ENCODE peak calls at places on chromosomes 7 and 10, in five cellular contexts. J is lower lobe of right lung, G is skeletal muscle cell, V is pancreas, Y is mammary epithelial cell. N is an unnamed sample.

GRCh38 chr10:92755725-92756124 is 66.0 kb downstream of the HHEX start:
- DNase-seq in J (no peak), G (no peak), V (no peak), Y (no peak), N (no peak)

GRCh38 chr10:110010076-110011069 is 2.6 kb downstream of the ADD3 start:
- DNase-seq in J (no peak), G (no peak), V (no peak), Y (no peak), N (no peak)

GRCh38 chr10:69239106-69239505 is 19.0 kb downstream of the HKDC1 start:
- DNase-seq in J (no peak), G (no peak), V (no peak), Y (no peak), N (no peak)

GRCh38 chr10:79054203-79055099 is 14.3 kb upstream of the ZMIZ1 start:
- DNase-seq in J (peak), G (no peak), V (peak), Y (no peak), N (no peak)

GRCh38 chr10:99457808-99458207 is 27.4 kb upstream of the GOT1 start:
- DNase-seq in J (no peak), G (no peak), V (no peak), Y (no peak), N (no peak)

GRCh38 chr10:31204090-31204489 is 114.9 kb upstream of the ZEB1 start:
- DNase-seq in J (no peak), G (peak), V (no peak), Y (no peak), N (no peak)

GRCh38 chr7:138797715-138798320 is at the start of the genes ATP6V0A4 and TMEM213:
- DNase-seq in J (peak), G (no peak), V (no peak), Y (no peak), N (no peak)

GRCh38 chr7:64102656-64103400 is 57.6 kb downstream of the ZNF727 start:
- DNase-seq in J (no peak), G (no peak), V (peak), Y (no peak), N (no peak)

GRCh38 chr10:102628451-102628911 is 15.8 kb upstream of the TRIM8 start:
- DNase-seq in J (peak), G (no peak), V (peak), Y (peak), N (peak)

GRCh38 chr10:33125522-33125921 is 167.5 kb upstream of the ITGB1 start:
- DNase-seq in J (no peak), G (no peak), V (no peak), Y (no peak), N (no peak)

GRCh38 chr10:101986277-101986971 is 69.5 kb downstream of the ARMH3 start:
- DNase-seq in J (peak), G (no peak), V (no peak), Y (no peak), N (no peak)

GRCh38 chr10:92142512-92142911 is 148.4 kb downstream of the CPEB3 start:
- DNase-seq in J (no peak), G (no peak), V (no peak), Y (no peak), N (no peak)

GRCh38 chr7:74138334-74138867 is 35.8 kb upstream of the EIF4H start:
- DNase-seq in J (no peak), G (no peak), V (no peak), Y (no peak), N (no peak)

GRCh38 chr7:78673272-78673671 is 780.2 kb downstream of the MAGI2 start:
- DNase-seq in J (no peak), G (no peak), V (peak), Y (no peak), N (no peak)

GRCh38 chr10:131396108-131397010 is 84.8 kb upstream of the TCERG1L start:
- DNase-seq in J (no peak), G (no peak), V (no peak), Y (no peak), N (no peak)

GRCh38 chr7:106371629-106372028 is 86.8 kb upstream of the NAMPT start:
- DNase-seq in J (peak), G (no peak), V (no peak), Y (no peak), N (no peak)

GRCh38 chr7:73597978-73598782 is 19.8 kb upstream of the TBL2 start:
- DNase-seq in J (no peak), G (no peak), V (no peak), Y (no peak), N (no peak)

GRCh38 chr10:62582804-62583208 is 208.6 kb downstream of the ZNF365 start:
- DNase-seq in J (peak), G (peak), V (no peak), Y (peak), N (no peak)

GRCh38 chr10:124636271-124636993 is 107.7 kb downstream of the FAM53B start:
- DNase-seq in J (no peak), G (no peak), V (no peak), Y (no peak), N (no peak)

GRCh38 chr7:35647171-35647574 is 47.8 kb downstream of the HERPUD2 start:
- DNase-seq in J (no peak), G (no peak), V (no peak), Y (no peak), N (no peak)

GRCh38 chr7:127252736-127253288 is at the start of gene GRM8:
- DNase-seq in J (peak), G (no peak), V (peak), Y (peak), N (no peak)

GRCh38 chr7:37105119-37105518 is 343.5 kb downstream of the ELMO1 start:
- DNase-seq in J (no peak), G (no peak), V (no peak), Y (no peak), N (no peak)

GRCh38 chr10:28250358-28250757 is 52.5 kb downstream of the MPP7 start:
- DNase-seq in J (no peak), G (no peak), V (no peak), Y (no peak), N (no peak)

GRCh38 chr7:128266529-128266890 is 25.4 kb downstream of the LEP start:
- DNase-seq in J (no peak), G (no peak), V (no peak), Y (no peak), N (no peak)

GRCh38 chr7:139121-139520 is 53.2 kb upstream of the FAM20C start:
- DNase-seq in J (no peak), G (no peak), V (no peak), Y (no peak), N (no peak)

GRCh38 chr7:75604408-75604807 is 112.3 kb downstream of the SPDYE5 start:
- DNase-seq in J (no peak), G (no peak), V (no peak), Y (no peak), N (no peak)

GRCh38 chr10:107616463-107617131 is 452.1 kb upstream of the SORCS1 start:
- DNase-seq in J (no peak), G (peak), V (no peak), Y (peak), N (no peak)

GRCh38 chr10:1739751-1740150 is 2.4 kb upstream of the ADARB2 start:
- DNase-seq in J (no peak), G (no peak), V (no peak), Y (no peak), N (peak)

GRCh38 chr10:74502963-74503608 is 323.3 kb upstream of the KAT6B start:
- DNase-seq in J (no peak), G (peak), V (no peak), Y (peak), N (no peak)

GRCh38 chr10:115989621-115990020 is 283.4 kb downstream of the GFRA1 start:
- DNase-seq in J (no peak), G (no peak), V (no peak), Y (peak), N (no peak)

GRCh38 chr7:94655884-94656657 is at the start of gene SGCE:
- DNase-seq in J (peak), G (peak), V (peak), Y (peak), N (peak)

GRCh38 chr7:5526190-5527037 is 102.8 kb upstream of the TNRC18 start:
- DNase-seq in J (no peak), G (no peak), V (no peak), Y (peak), N (peak)
- H3K4me3 ChIP-seq in J (peak), G (peak), V (no peak), Y (no peak), N (no peak)

DNA sequence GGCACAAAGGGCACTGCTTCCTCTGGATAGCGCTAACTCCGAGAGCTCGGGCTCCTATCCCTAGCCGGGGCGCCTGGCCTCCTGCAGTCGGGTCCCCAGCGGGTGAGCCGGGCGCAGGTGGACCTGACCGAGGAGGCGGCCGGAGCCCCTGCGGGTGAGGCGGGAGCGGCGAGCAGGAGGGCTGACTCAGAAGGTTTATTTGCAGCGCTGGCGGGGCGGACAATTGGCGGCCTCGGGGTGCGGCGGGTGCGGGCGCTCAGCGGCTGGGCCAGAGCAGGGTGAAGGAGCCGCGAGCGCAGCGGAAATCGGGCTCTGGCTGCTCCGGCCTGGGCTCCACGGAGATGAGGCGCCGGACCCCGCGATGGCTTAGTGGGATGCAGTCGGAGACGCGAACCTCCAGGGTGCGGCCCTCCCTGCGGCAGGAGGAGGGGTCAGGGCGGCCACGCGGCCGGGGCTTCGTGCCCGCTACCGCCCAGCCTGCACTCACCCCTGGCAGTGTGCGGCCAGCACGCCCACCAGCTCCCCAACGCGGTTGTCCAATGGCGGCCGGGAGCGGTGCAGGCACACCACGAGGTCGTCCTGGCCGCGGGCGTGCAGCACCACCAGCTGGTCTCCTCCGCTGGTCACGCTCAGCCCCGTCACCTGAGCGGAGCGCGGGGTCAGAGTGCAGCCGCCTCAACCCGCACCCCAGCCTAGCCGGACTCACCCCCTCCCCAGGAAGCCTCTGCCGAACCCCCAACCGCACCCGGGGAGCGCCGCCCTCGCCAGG is 16.1 kb downstream of the MYO1G start:
- DNase-seq in J (no peak), G (peak), V (no peak), Y (peak), N (peak)
- H3K4me3 ChIP-seq in J (peak), G (peak), V (no peak), Y (peak), N (peak)

GRCh38 chr7:123798527-123799188 is 46.3 kb upstream of the HYAL4 start:
- DNase-seq in J (no peak), G (no peak), V (no peak), Y (no peak), N (no peak)
- H3K4me3 ChIP-seq in J (peak), G (no peak), V (no peak), Y (peak), N (no peak)

GRCh38 chr10:111077715-111078504 is 1.1 kb downstream of the ADRA2A start:
- DNase-seq in J (peak), G (no peak), V (peak), Y (no peak), N (no peak)
- H3K4me3 ChIP-seq in J (peak), G (peak), V (peak), Y (peak), N (peak)

GRCh38 chr7:104010052-104010909 is 20.8 kb upstream of the RELN start:
- DNase-seq in J (no peak), G (no peak), V (no peak), Y (no peak), N (no peak)
- H3K4me3 ChIP-seq in J (no peak), G (no peak), V (no peak), Y (no peak), N (no peak)